ENCODE peak calls at places on chromosomes 1 and 21, in nine cellular contexts. J is mesenchymal stem cell, B is AG04450, H is heart right ventricle, K is tibial artery, X is left lung, A is RWPE2, D is lung, N is neural progenitor cell. T is an unnamed sample.
A peak's percentile ranks its signal among the peaks of the same experiment; 100 is the strongest.

GRCh38 chr1:195188821-195189220 is 1419.4 kb downstream of the KCNT2 start:
- DNase-seq in D (no peak), N (no peak), X (no peak), H (no peak), A (no peak), J (peak; percentile 2), K (no peak), B (no peak), T (no peak)

GRCh38 chr1:178868700-178869099 is 2.2 kb downstream of the ANGPTL1 start:
- DNase-seq in B (no peak), J (no peak), X (no peak), K (no peak), A (no peak), D (no peak), N (no peak), H (no peak), T (no peak)

GRCh38 chr1:47624531-47624930 is 186.7 kb downstream of the FOXD2 start:
- DNase-seq in K (peak; percentile 28), X (no peak), D (peak; percentile 27), A (no peak), H (no peak), J (no peak), N (peak; percentile 68), B (no peak), T (no peak)

GRCh38 chr1:77978293-77978968 is 441 bp downstream of the FUBP1 start:
- DNase-seq in X (peak; percentile 68), H (no peak), J (peak; percentile 98), D (peak; percentile 76), B (peak; percentile 86), K (peak; percentile 81), A (peak; percentile 85), N (peak; percentile 90), T (peak; percentile 71)

GRCh38 chr1:44033756-44034155 is 2.5 kb upstream of the SLC6A9 start:
- DNase-seq in A (no peak), N (no peak), B (no peak), X (no peak), J (no peak), K (peak; percentile 58), H (no peak), D (no peak), T (no peak)

GRCh38 chr1:26300586-26301275 is 5.7 kb downstream of the UBXN11 start:
- DNase-seq in A (no peak), X (no peak), J (no peak), K (peak; percentile 39), B (no peak), H (no peak), N (no peak), D (no peak), T (no peak)

GRCh38 chr21:42649122-42650032 is 4.0 kb upstream of the PDE9A start:
- DNase-seq in N (no peak), J (no peak), D (no peak), X (no peak), B (no peak), A (peak; percentile 30), K (no peak), H (no peak), T (no peak)

GRCh38 chr1:113153116-113153803 is 80.3 kb downstream of the LRIG2 start:
- DNase-seq in X (no peak), A (no peak), B (no peak), D (no peak), N (no peak), K (no peak), H (no peak), J (no peak), T (no peak)

GRCh38 chr1:185776521-185776920 is 42.3 kb downstream of the HMCN1 start:
- DNase-seq in B (no peak), D (no peak), K (no peak), A (no peak), H (no peak), N (no peak), X (no peak), J (no peak), T (no peak)

GRCh38 chr1:117271959-117272358 is 61.2 kb upstream of the VTCN1 start:
- DNase-seq in J (no peak), D (no peak), X (no peak), N (no peak), B (no peak), H (no peak), A (no peak), K (no peak), T (no peak)

GRCh38 chr1:151474711-151475110 is 15.4 kb upstream of the POGZ start:
- DNase-seq in A (no peak), B (no peak), J (no peak), N (no peak), X (no peak), H (no peak), D (no peak), K (no peak), T (no peak)

GRCh38 chr1:109617291-109617801 is 2.1 kb downstream of the GNAT2 start:
- DNase-seq in A (no peak), J (peak; percentile 94), N (peak; percentile 45), D (no peak), X (no peak), B (peak; percentile 81), H (no peak), K (peak; percentile 21), T (no peak)

GRCh38 chr1:160308451-160309182 is 23.7 kb upstream of the PEX19 start:
- DNase-seq in N (no peak), B (no peak), A (no peak), J (no peak), D (no peak), X (no peak), H (no peak), K (no peak), T (no peak)

GRCh38 chr1:181073638-181074037 is 14.9 kb upstream of the IER5 start:
- DNase-seq in D (no peak), N (no peak), A (peak; percentile 54), B (peak; percentile 74), J (peak; percentile 45), K (no peak), X (no peak), H (no peak), T (no peak)

GRCh38 chr21:20419780-20420179 is 578.4 kb upstream of the NCAM2 start:
- DNase-seq in D (no peak), N (no peak), H (no peak), X (no peak), J (no peak), K (no peak), A (no peak), B (no peak), T (no peak)

GRCh38 chr21:44267655-44268142 is 6.0 kb upstream of the DNMT3L start:
- DNase-seq in B (no peak), H (no peak), A (no peak), X (no peak), K (no peak), J (no peak), D (no peak), N (peak; percentile 38), T (peak; percentile 17)

GRCh38 chr1:205274041-205274691 is 46.4 kb downstream of the TMCC2 start:
- DNase-seq in H (no peak), B (no peak), X (no peak), J (no peak), D (no peak), K (no peak), A (no peak), N (no peak), T (no peak)

DNA sequence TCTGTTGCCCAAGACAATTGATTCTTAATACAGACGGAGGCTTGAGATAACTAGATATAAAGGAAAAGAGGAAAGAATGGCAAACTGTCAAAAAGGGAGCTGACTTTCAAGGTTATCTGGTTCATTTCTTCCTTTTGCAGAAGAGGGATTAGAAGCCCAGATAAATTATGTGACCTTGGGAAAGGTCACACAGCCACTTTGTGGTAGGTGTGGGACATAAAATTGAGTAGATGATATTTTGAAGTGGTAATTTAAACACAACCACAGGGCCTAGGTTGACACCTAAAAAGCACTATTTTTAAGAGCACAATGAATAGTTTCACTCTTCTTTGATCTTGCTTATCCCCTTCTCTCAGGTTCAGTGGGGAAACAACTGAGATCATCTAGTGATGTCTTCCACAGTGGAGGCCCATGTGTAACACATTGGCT is 16.9 kb upstream of the KIAA0040 start:
- DNase-seq in B (no peak), A (no peak), K (no peak), D (no peak), X (no peak), N (no peak), H (no peak), J (no peak), T (no peak)
- H3K27ac ChIP-seq in B (no peak overlapping the region), A (no peak overlapping the region), K (no peak overlapping the region), D (peak overlapping the region; percentile 49), X (no peak overlapping the region), N (no peak overlapping the region), H (no peak overlapping the region), J (no peak overlapping the region), T (peak overlapping the region; percentile 41)

GRCh38 chr1:11129649-11130048 is 30.0 kb upstream of the EXOSC10 start:
- DNase-seq in X (no peak), A (no peak), D (no peak), J (no peak), K (no peak), H (no peak), B (no peak), N (no peak), T (no peak)
- H3K9me3 ChIP-seq in X (no peaks in the 10 kb centered on the region), A (no peaks in the 10 kb centered on the region), D (no peaks in the 10 kb centered on the region), J (no peaks in the 10 kb centered on the region), K (no peaks in the 10 kb centered on the region), H (no peaks in the 10 kb centered on the region), B (no peaks in the 10 kb centered on the region), N (no peaks in the 10 kb centered on the region), T (no peaks in the 10 kb centered on the region)

DNA sequence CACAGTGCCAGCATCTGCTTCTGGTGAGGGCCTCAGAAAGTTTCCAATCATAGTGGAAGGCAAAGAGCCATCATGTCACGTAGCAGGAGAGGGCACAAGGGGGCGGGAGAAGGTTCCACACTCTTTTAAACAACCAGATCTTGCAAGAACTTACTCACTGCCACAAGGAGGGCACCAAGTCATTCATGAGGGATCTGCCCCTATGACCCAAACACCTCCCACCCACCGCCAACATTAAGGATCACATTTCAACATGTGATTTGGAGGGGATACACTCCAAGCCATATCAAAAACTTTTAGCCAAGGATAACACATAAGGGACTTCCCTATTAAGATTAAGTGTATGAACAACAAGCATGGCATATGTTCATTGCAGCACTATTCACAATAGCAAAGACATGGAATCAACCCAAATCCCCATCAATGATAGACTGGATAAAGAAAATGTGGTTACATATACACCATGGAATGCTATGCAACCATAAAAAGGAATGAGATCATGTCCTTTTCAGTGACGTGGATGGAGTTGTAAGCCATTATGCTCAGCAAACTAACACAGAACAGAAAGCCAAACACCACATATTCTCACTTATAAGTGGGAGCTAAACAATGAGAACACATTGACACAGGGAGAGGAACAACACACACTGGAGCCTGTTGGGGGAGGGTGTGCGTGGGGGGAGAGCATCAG is 19.9 kb upstream of the SLC35F3 start:
- DNase-seq in J (no peak), H (no peak), B (no peak), D (no peak), K (no peak), N (no peak), X (no peak), A (no peak), T (no peak)
- H3K4me3 ChIP-seq in J (no peak overlapping the region), H (no peak overlapping the region), B (no peak overlapping the region), D (no peak overlapping the region), K (no peak overlapping the region), N (no peak overlapping the region), X (no peak overlapping the region), A (no peak overlapping the region), T (no peak overlapping the region)

DNA sequence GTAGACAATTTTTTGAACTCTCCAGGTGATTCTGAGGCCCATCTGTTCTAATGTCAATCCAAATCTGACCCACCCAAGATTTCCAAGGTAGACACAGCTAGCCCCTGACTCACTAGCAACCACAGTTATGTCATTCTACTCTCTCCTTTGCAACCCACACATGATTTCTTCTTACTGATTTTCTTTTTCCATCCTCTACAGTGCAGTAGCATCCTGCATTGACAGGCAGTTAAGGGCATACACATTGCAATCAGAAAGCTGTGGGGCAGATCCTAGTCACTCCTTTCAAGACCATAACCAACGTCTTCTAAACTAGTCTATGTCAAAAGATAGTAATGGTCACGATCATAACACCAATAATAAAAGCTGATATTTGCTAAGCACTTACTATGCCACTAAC is 54.2 kb downstream of the JAK1 start:
- DNase-seq in J (no peak), B (no peak), D (no peak), A (no peak), X (no peak), N (no peak), K (no peak), H (no peak), T (no peak)
- H3K27ac ChIP-seq in J (no peak overlapping the region), B (no peak overlapping the region), D (no peak overlapping the region), A (no peak overlapping the region), X (no peak overlapping the region), N (no peak overlapping the region), K (no peak overlapping the region), H (no peak overlapping the region), T (no peak overlapping the region)

T was measured in CD8-positive, alpha-beta T cell.